ENCODE peak calls at places on chromosomes 16 and 17, in four cellular contexts. C is adrenal gland, S is suprapubic skin, L is gastrocnemius medialis. Y is an unnamed sample.

GRCh38 chr16:81688182-81688581 is 90.9 kb upstream of the PLCG2 start:
- DNase-seq in L (no peak), S (no peak), C (no peak), Y (no peak)

GRCh38 chr17:14471052-14471451 is 170.2 kb downstream of the HS3ST3B1 start:
- DNase-seq in L (no peak), S (no peak), C (no peak), Y (no peak)

GRCh38 chr17:72445055-72445991 is 324.5 kb downstream of the SOX9 start:
- DNase-seq in C (no peak), L (no peak), S (no peak), Y (no peak)

GRCh38 chr17:83177611-83178532 is 98.5 kb downstream of the METRNL start:
- DNase-seq in L (peak; percentile 1), S (peak; percentile 76), C (no peak), Y (no peak)

GRCh38 chr16:53433509-53433908 is 762 bp upstream of the RBL2 start:
- DNase-seq in S (no peak), C (no peak), L (no peak), Y (no peak)

GRCh38 chr16:86931410-86931941 is 353.1 kb downstream of the FOXL1 start:
- DNase-seq in L (no peak), S (no peak), C (peak; percentile 44), Y (no peak)

GRCh38 chr17:73802314-73802713 is 158.1 kb upstream of the SDK2 start:
- DNase-seq in L (no peak), C (no peak), S (no peak), Y (no peak)

GRCh38 chr17:77719806-77720205 is 238.7 kb upstream of the TNRC6C start:
- DNase-seq in C (no peak), L (no peak), S (no peak), Y (no peak)

GRCh38 chr17:75338335-75338734 is 49.1 kb upstream of the SLC25A19 start:
- DNase-seq in L (no peak), C (no peak), S (no peak), Y (peak; percentile 24)

GRCh38 chr17:42608692-42609181 is 437 bp downstream of the RETREG3 start:
- DNase-seq in S (no peak), L (no peak), C (no peak), Y (peak; percentile 54)

GRCh38 chr17:50511058-50511457 is 2.8 kb downstream of the MYCBPAP start:
- DNase-seq in S (no peak), L (no peak), C (peak; percentile 71), Y (no peak)

GRCh38 chr16:73154063-73154870 is 106.3 kb upstream of the ZFHX3 start:
- DNase-seq in L (peak; percentile 26), S (no peak), C (peak; percentile 64), Y (no peak)

GRCh38 chr17:67260051-67260987 is 15.3 kb upstream of the HELZ start:
- DNase-seq in C (peak; percentile 63), L (peak; percentile 22), S (peak; percentile 65), Y (no peak)

GRCh38 chr17:64339516-64340475 is 50.9 kb downstream of the PECAM1 start:
- DNase-seq in S (no peak), L (no peak), C (no peak), Y (no peak)

GRCh38 chr17:59845595-59846390 is 47.0 kb downstream of the TUBD1 start:
- DNase-seq in L (peak; percentile 68), C (peak; percentile 45), S (no peak), Y (no peak)
- TF ChIP-seq POLR2A in L (no peak), C (peak; percentile 24), S (no peak), Y (no peak)

DNA sequence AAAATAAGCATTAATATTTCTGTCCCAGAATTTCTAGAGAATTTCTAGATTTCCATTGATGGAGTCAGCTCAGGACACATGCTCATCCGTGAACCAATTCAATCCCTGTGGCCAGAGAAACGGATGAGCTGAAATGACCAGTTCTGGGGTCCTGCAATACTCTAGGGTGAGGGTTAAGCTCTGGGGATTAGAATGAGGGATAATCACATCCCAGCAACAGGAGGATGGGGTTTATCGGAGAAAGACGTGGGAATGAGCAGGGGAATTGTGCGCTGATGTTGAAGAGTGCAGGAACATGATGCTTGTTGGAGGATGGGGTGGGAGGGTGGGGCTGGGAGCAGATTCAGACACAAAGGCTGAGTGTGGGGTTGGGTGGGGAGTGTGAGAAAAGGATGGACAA is 64.1 kb downstream of the SLC5A11 start:
- DNase-seq in L (no peak), S (no peak), C (no peak), Y (no peak)
- TF ChIP-seq POLR2A in L (no peak), S (no peak), C (no peak), Y (no peak)

DNA sequence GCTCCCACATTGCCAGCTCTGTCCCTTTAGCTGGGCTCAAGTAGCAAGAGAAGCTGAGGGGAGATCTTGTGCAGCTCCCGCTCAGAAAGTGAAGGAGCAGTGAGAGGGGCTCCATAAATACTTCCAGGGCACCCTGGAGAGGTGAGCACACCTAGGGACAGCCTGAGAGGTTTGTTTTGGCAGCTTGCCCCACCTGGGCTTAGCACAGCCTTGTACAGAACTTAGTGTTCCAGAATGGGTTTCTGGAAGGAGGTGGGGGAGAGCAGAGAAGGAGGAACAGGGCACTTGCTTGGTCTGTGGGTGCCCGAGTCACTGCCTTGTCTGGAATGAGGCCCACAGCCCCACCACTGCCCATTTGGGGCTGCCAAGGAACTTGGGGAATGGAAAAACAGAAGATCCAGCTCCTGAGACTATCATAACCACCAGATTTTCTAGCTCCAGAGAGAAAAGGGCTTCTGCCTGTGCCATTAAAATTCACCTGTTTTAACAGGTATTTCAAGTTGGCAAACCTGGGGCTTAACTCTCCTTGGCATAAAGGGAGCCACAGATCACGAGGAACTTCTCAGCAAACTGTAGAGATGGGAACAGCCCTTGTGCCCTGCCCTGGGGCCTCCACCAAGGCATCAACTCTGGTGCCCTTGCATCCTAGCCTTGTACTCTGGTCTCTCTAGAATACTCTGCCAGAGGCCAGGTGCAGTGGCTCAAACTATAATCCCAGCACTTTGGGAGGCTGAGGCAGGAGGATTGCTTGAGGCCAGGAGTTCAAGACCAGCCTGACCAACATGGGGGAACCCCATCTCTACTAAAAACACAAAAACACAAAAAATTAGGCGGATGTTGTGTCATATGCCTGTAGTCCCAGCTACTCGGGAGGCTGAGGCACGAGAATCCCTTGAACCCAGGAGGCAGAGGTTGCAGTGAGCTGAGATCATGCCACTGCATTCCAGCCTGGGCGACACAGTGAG is 1.9 kb downstream of the PRR15L start:
- DNase-seq in L (no peak), C (no peak), S (no peak), Y (no peak)
- TF ChIP-seq POLR2A in L (no peak), C (no peak), S (no peak), Y (no peak)

GRCh38 chr16:85913688-85914422 is 14.9 kb downstream of the IRF8 start:
- DNase-seq in C (no peak), L (no peak), S (no peak), Y (no peak)

GRCh38 chr16:85911531-85911930 is 12.6 kb downstream of the IRF8 start:
- DNase-seq in C (no peak), L (no peak), S (no peak), Y (no peak)

GRCh38 chr16:85912271-85912974 is 13.5 kb downstream of the IRF8 start:
- DNase-seq in C (peak; percentile 56), L (peak; percentile 26), S (no peak), Y (no peak)

GRCh38 chr16:85914423-85914794 is 15.4 kb downstream of the IRF8 start:
- DNase-seq in L (no peak), C (no peak), S (no peak), Y (no peak)

GRCh38 chr16:85913141-85913601 is 14.2 kb downstream of the IRF8 start:
- DNase-seq in C (no peak), L (no peak), S (no peak), Y (no peak)
- TF ChIP-seq POLR2A in C (no peak), L (no peak), S (no peak), Y (no peak)

DNA sequence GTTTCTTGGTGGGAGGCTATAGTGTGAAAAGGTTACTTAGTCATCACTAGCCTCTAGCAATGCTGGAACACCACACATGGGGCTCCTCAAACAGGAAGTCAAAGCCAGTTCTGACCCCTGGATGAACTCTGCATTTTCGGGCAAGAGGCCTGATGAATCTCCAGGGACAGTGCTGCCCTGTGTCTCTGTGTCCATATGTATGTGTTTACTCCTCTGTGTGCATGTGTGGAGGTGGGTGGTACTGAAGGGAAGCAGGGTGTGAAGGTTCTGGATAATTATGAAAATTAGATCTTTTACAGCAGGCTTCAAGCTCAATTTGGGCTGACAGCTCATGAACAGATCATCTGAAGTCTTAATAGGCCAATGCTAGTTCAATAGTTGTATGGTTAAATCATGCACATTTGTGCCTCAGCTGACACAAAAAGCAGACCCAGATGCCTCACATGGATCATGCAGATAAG is 133.6 kb downstream of the SNX11 start:
- DNase-seq in C (peak; percentile 45), L (peak; percentile 8), S (no peak), Y (no peak)
- TF ChIP-seq POLR2A in C (no peak), L (no peak), S (no peak), Y (no peak)

GRCh38 chr16:4407543-4408322 is 8.7 kb downstream of the CORO7 start:
- DNase-seq in C (no peak), S (no peak), L (no peak), Y (no peak)
- TF ChIP-seq POLR2A in C (no peak), S (no peak), L (no peak), Y (no peak)

GRCh38 chr16:20302389-20302788 is 24.9 kb downstream of the GP2 start:
- DNase-seq in L (no peak), C (no peak), S (no peak), Y (no peak)
- TF ChIP-seq POLR2A in L (no peak), C (no peak), S (no peak), Y (no peak)

GRCh38 chr17:48579738-48580543 is 1.8 kb upstream of the HOXB4 start:
- DNase-seq in S (no peak), L (no peak), C (no peak), Y (peak; percentile 39)

GRCh38 chr17:48578616-48579560 is 738 bp upstream of the HOXB4 start:
- DNase-seq in C (no peak), L (no peak), S (no peak), Y (peak; percentile 55)

GRCh38 chr17:48577330-48577945 is 712 bp downstream of the HOXB4 start:
- DNase-seq in L (no peak), S (no peak), C (no peak), Y (peak; percentile 53)

GRCh38 chr17:48576479-48577309 is 1.5 kb downstream of the HOXB4 start:
- DNase-seq in S (no peak), L (no peak), C (peak; percentile 64), Y (peak; percentile 74)

DNA sequence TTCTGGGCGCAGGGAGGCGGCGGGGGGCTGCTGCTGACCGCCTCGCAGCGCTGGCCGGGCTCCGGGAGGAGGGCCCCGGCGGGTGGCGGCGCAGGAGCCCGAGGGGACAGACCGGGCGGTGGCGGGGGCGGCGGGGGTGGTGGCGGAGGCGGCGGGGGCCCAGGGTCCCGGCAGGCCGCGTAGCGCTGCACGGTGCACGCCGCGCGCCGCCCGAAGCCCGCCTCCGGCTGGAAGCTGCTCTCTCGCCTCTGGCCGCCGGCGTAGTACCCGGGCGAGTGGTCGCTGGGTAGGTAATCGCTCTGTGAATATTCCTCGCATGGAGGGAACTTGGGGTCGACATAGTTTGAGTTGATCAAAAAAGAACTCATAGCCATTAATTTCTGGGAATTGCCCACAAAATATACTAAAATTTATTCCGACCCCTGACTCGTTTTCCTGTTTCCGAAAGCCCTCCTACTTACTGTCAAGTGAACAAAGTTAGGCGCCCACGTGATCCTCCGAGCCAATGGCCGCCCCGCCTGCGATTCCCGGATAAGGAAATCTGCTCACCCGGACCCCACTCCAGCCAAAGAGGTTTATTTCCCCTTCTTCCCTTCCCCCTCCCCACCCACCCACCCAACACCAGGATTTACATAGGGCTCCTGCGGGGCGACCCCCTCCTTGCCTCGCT is at the start of gene HOXB4:
- DNase-seq in S (peak; percentile 95), C (peak; percentile 87), L (peak; percentile 59), Y (peak; percentile 84)
- TF ChIP-seq POLR2A in S (no peak), C (peak; percentile 14), L (peak; percentile 15), Y (peak; percentile 45)

GRCh38 chr17:17416400-17417360 is 60.1 kb upstream of the MED9 start:
- DNase-seq in C (peak; percentile 63), L (peak; percentile 19), S (no peak), Y (peak; percentile 78)
- TF ChIP-seq POLR2A in C (peak; percentile 21), L (peak; percentile 15), S (no peak), Y (peak; percentile 46)

Y was measured in erythroblast.